ENCODE peak calls at places on chromosomes 7 and 10, in seven cellular contexts. Q, I, D, K, C, L and Y are unnamed samples. For H3K4me1, the result is how much of the 10 kb centered on the place peaks cover.

GRCh38 chr10:123995082-123995460 is 98.3 kb downstream of the CHST15 start:
- DNase-seq in Q (no peak), D (peak), I (no peak), K (peak), C (no peak), L (no peak), Y (no peak)

GRCh38 chr10:1153805-1154351 is 97.7 kb downstream of the WDR37 start:
- DNase-seq in C (no peak), Q (no peak), K (no peak), L (no peak), I (no peak), D (no peak), Y (no peak)

GRCh38 chr7:106069471-106070200 is 42.5 kb downstream of the SYPL1 start:
- DNase-seq in L (no peak), K (no peak), D (no peak), Q (no peak), I (no peak), C (no peak), Y (no peak)

GRCh38 chr10:35874326-35875070 is 232.4 kb upstream of the FZD8 start:
- DNase-seq in Q (no peak), C (no peak), D (no peak), K (no peak), L (no peak), I (no peak), Y (no peak)

GRCh38 chr10:29805134-29805691 is 170.4 kb upstream of the SVIL start:
- DNase-seq in L (no peak), K (no peak), Q (no peak), D (no peak), I (peak), C (no peak), Y (no peak)

GRCh38 chr10:63528084-63528744 is 7.0 kb downstream of the REEP3 start:
- DNase-seq in Q (no peak), L (no peak), D (no peak), K (no peak), I (no peak), C (no peak), Y (no peak)

GRCh38 chr7:31488562-31489203 is 25.2 kb upstream of the ITPRID1 start:
- DNase-seq in D (peak), Q (no peak), L (peak), C (peak), K (no peak), I (no peak), Y (peak)

GRCh38 chr10:122505011-122505410 is 43.7 kb downstream of the HTRA1 start:
- DNase-seq in L (no peak), I (no peak), C (no peak), D (no peak), K (no peak), Q (no peak), Y (no peak)

GRCh38 chr10:122363722-122364463 is 10.6 kb upstream of the PLEKHA1 start:
- DNase-seq in K (no peak), I (no peak), D (no peak), L (no peak), C (no peak), Q (no peak), Y (no peak)

GRCh38 chr10:88205842-88206446 is 342.5 kb downstream of the PTEN start:
- DNase-seq in I (no peak), K (no peak), Q (no peak), C (no peak), D (no peak), L (no peak), Y (no peak)

GRCh38 chr10:100654835-100655759 is 90.3 kb upstream of the PAX2 start:
- DNase-seq in C (no peak), I (no peak), L (no peak), Q (no peak), K (no peak), D (no peak), Y (no peak)

GRCh38 chr10:9605231-9605630 is 1412.4 kb upstream of the CELF2 start:
- DNase-seq in L (no peak), K (no peak), C (no peak), I (no peak), D (no peak), Q (no peak), Y (no peak)

GRCh38 chr7:153061913-153062528 is 302.5 kb downstream of the ACTR3B start:
- DNase-seq in C (no peak), L (no peak), D (no peak), K (no peak), Q (no peak), I (no peak), Y (no peak)

GRCh38 chr10:70931168-70931805 is 42.9 kb upstream of the PCBD1 start:
- DNase-seq in Q (no peak), I (peak), L (peak), D (no peak), C (no peak), K (peak), Y (no peak)

GRCh38 chr7:132709971-132710567 is 133.8 kb upstream of the PLXNA4 start:
- DNase-seq in D (no peak), C (no peak), I (peak), Q (no peak), L (no peak), K (peak), Y (peak)

GRCh38 chr7:92588561-92588960 is 1.6 kb downstream of the FAM133B start:
- DNase-seq in C (no peak), I (no peak), Q (no peak), D (no peak), L (no peak), K (no peak), Y (no peak)

GRCh38 chr10:66162560-66163143 is 763.2 kb upstream of the LRRTM3 start:
- DNase-seq in L (peak), I (no peak), D (no peak), Q (no peak), K (no peak), C (peak), Y (no peak)

GRCh38 chr7:139748936-139749335 is 28.9 kb downstream of the HIPK2 start:
- DNase-seq in C (no peak), I (no peak), K (no peak), L (no peak), D (no peak), Q (no peak), Y (no peak)

GRCh38 chr7:139748373-139748765 is 29.4 kb downstream of the HIPK2 start:
- DNase-seq in L (peak), D (no peak), I (no peak), C (no peak), Q (no peak), K (no peak), Y (no peak)

GRCh38 chr7:139746652-139747051 is 31.1 kb downstream of the HIPK2 start:
- DNase-seq in K (no peak), L (no peak), D (no peak), Q (no peak), I (no peak), C (no peak), Y (no peak)

GRCh38 chr7:139749545-139749944 is 28.3 kb downstream of the HIPK2 start:
- DNase-seq in C (no peak), I (no peak), D (no peak), L (no peak), Q (no peak), K (no peak), Y (no peak)

GRCh38 chr7:139747662-139748372 is 30.0 kb downstream of the HIPK2 start:
- DNase-seq in I (no peak), C (no peak), K (no peak), D (no peak), L (no peak), Q (no peak), Y (no peak)
- H3K4me1 ChIP-seq in I (under half), C (under half), K (under half), D (under half), L (half or more), Q (under half), Y (under half)

DNA sequence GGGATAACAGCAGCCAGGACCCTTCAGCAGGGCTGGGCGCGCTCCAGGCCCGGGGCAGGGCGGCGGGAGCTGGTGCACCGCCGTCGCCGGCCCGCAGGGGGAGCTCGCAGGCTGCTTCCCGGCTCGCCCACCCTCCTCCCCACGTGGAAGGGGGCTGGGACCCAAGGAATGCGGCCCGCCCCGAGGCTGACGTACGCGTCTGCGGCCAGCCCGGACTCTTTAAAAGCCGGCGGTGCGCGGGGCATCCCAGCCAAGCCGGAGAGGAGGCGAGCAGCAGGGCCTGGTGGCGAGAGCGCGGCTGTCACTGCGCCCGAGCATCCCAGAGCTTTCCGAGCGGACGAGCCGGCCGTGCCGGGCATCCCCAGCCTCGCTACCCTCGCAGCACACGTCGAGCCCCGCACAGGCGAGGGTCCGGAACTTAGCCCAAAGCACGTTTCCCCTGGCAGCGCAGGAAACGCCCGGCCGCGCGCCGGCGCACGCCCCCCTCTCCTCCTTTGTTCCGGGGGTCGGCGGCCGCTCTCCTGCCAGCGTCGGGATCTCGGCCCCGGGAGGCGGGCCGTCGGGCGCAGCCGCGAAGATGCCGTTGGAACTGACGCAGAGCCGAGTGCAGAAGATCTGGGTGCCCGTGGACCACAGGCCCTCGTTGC is at the start of gene PFKFB3:
- DNase-seq in Q (peak), D (peak), L (peak), I (peak), C (peak), K (peak), Y (peak)
- H3K4me1 ChIP-seq in Q (under half), D (under half), L (under half), I (under half), C (under half), K (under half), Y (half or more)

DNA sequence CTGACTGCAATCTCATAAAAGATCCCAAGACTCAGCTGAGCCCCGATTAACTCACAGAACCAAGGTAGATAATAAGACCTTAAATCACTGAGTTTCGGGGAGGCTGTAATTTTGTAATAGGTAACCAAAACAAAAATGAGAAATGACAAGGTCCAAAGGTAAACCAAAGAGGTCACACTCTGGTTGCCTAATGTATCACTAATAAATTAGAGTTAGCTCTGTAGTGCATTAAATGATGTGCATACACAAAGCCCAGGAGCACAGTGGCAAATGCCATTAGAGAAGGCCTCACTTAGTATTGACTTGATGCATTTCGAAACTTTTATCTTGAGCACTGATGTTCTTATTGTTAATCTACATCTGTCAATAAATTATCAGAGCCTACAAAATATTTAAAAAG is 237.7 kb upstream of the CCDC6 start:
- DNase-seq in K (no peak), I (no peak), L (no peak), Q (no peak), D (no peak), C (no peak), Y (no peak)
- H3K4me1 ChIP-seq in K (under half), I (under half), L (under half), Q (under half), D (under half), C (under half), Y (under half)

DNA sequence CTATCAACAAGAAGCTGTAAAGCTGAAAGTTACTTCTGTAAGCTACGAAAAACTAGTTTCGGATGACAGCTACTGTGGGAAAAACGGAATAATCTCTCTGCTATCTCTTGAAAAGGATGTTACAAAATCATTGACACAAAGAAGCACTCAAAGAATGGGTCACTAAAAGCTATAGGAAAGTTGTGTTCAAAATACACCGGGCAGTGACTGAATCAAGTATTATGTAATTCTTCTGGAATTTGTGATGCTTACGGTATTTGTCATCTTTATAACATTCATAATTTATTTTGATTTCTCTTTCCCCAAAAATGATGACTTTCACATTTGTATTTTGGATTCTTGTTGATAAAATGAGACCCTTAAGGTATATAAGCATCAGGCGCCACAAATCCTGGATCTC is 112.1 kb upstream of the KLF6 start:
- DNase-seq in D (no peak), L (no peak), C (no peak), K (peak), Q (no peak), I (no peak), Y (no peak)
- H3K4me1 ChIP-seq in D (under half), L (under half), C (under half), K (under half), Q (under half), I (under half), Y (under half)

GRCh38 chr7:44608916-44609648 is 2.7 kb downstream of the OGDH start:
- DNase-seq in C (no peak), I (no peak), K (no peak), L (no peak), D (no peak), Q (no peak), Y (no peak)
- H3K4me1 ChIP-seq in C (under half), I (under half), K (under half), L (under half), D (under half), Q (half or more), Y (under half)

GRCh38 chr7:22588396-22588795 is 88.4 kb upstream of the STEAP1B start:
- DNase-seq in L (no peak), I (no peak), C (no peak), K (no peak), D (no peak), Q (no peak), Y (no peak)

GRCh38 chr7:22586806-22587180 is 86.8 kb upstream of the STEAP1B start:
- DNase-seq in I (peak), Q (no peak), L (no peak), K (peak), C (no peak), D (no peak), Y (no peak)

GRCh38 chr7:22589641-22590141 is 89.7 kb upstream of the STEAP1B start:
- DNase-seq in D (no peak), I (no peak), K (peak), L (peak), C (no peak), Q (no peak), Y (no peak)

GRCh38 chr7:22586101-22586805 is 86.3 kb upstream of the STEAP1B start:
- DNase-seq in I (peak), Q (no peak), C (no peak), L (no peak), K (no peak), D (no peak), Y (no peak)

GRCh38 chr7:22587322-22587721 is 87.3 kb upstream of the STEAP1B start:
- DNase-seq in I (no peak), C (no peak), L (no peak), D (no peak), Q (no peak), K (no peak), Y (no peak)
- H3K4me1 ChIP-seq in I (under half), C (under half), L (under half), D (under half), Q (under half), K (under half), Y (under half)

DNA sequence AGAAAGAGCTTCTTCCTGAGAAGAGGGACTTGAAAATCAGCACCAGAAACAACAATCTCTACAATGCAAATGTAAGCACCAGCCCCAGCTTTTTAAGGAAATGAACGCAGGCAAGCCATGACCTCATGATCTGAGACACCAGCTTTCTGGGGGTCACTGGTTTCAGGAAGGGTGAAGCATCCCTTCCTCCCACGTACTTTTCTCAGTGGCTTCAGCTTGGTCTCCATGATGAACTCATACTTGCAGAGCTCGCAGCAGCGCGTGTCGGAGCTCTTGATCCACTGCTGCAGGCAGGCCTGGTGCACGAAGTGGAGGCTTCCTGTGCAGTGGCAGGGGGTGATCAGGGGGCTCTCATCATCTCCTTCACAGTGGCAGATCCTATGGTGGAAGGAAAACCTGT is 87.0 kb downstream of the ALOX5 start:
- DNase-seq in K (peak), L (no peak), I (peak), D (no peak), Q (no peak), C (peak), Y (peak)
- H3K4me1 ChIP-seq in K (under half), L (under half), I (under half), D (under half), Q (under half), C (under half), Y (half or more)

GRCh38 chr7:156079156-156079555 is 266.9 kb upstream of the SHH start:
- DNase-seq in D (no peak), I (no peak), K (no peak), L (no peak), Q (no peak), C (no peak), Y (no peak)

GRCh38 chr7:156074982-156075615 is 262.8 kb upstream of the SHH start:
- DNase-seq in I (no peak), Q (no peak), C (no peak), D (no peak), K (no peak), L (no peak), Y (no peak)

GRCh38 chr7:156080046-156080445 is 267.8 kb upstream of the SHH start:
- DNase-seq in D (no peak), C (no peak), I (no peak), Q (no peak), L (no peak), K (no peak), Y (no peak)

GRCh38 chr7:156082048-156082447 is 269.8 kb upstream of the SHH start:
- DNase-seq in I (no peak), D (no peak), C (no peak), K (no peak), Q (no peak), L (no peak), Y (no peak)

DNA sequence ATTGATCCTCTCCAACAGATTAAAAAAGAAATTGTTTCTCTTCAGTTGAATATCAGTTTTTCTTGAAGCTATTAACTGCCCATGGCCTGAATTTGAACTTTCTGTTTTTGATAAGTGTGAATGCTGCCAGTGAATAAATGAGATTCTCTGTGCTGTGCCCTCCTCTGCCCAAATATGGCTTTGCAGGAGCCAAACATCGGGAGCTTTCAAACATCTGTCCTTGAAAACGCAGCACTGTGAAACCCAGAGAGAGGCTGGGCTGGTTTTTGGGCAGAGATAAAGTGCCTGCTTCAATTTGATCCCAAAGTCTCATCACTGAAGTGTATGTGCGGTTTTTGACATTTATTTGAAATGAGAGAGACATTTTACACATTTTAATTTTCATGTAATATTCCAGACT is 268.3 kb upstream of the SHH start:
- DNase-seq in Q (no peak), D (no peak), I (no peak), K (no peak), C (no peak), L (no peak), Y (no peak)
- H3K4me1 ChIP-seq in Q (under half), D (under half), I (under half), K (under half), C (under half), L (under half), Y (under half)

GRCh38 chr7:134854816-134855215 is 75.4 kb downstream of the CALD1 start:
- DNase-seq in K (peak), Q (no peak), I (no peak), L (no peak), D (no peak), C (no peak), Y (peak)

GRCh38 chr7:134855467-134855866 is 76.0 kb downstream of the CALD1 start:
- DNase-seq in D (no peak), L (no peak), C (no peak), Q (no peak), I (no peak), K (no peak), Y (no peak)

GRCh38 chr7:134856692-134857091 is 77.3 kb downstream of the CALD1 start:
- DNase-seq in K (peak), D (no peak), C (no peak), L (no peak), Q (no peak), I (no peak), Y (no peak)

GRCh38 chr7:134857958-134858357 is 78.5 kb downstream of the CALD1 start:
- DNase-seq in C (no peak), Q (no peak), D (no peak), L (no peak), K (no peak), I (no peak), Y (no peak)

GRCh38 chr7:134856141-134856540 is 76.7 kb downstream of the CALD1 start:
- DNase-seq in L (no peak), I (no peak), K (no peak), D (no peak), Q (no peak), C (no peak), Y (no peak)
- H3K4me1 ChIP-seq in L (under half), I (under half), K (under half), D (under half), Q (under half), C (under half), Y (under half)